ENCODE peak calls at places on chromosomes 6 and 20, in six cellular contexts. Y is A549, L is tibial nerve, M is small intestine, K is fibroblast of lung, U is heart right ventricle. J is an unnamed sample.
A peak's percentile ranks its signal among the peaks of the same experiment; 100 is the strongest.

GRCh38 chr6:124885171-124885570 is 77.1 kb upstream of the RNF217 start:
- DNase-seq in Y (no peak), M (no peak), L (no peak), U (no peak), K (no peak), J (no peak)

GRCh38 chr6:24856954-24857670 is 58.4 kb upstream of the ARMH2 start:
- DNase-seq in U (no peak), M (no peak), Y (no peak), L (no peak), K (no peak), J (no peak)

GRCh38 chr6:169975286-169975685 is 223.9 kb downstream of the ERMARD start:
- DNase-seq in K (no peak), Y (no peak), M (no peak), L (no peak), U (no peak), J (no peak)

GRCh38 chr6:96990462-96990861 is 65.9 kb downstream of the KLHL32 start:
- DNase-seq in M (no peak), L (no peak), U (no peak), Y (no peak), K (no peak), J (no peak)

GRCh38 chr6:22943331-22943730 is 374.0 kb downstream of the HDGFL1 start:
- DNase-seq in L (no peak), U (no peak), Y (no peak), M (no peak), K (peak; percentile 15), J (no peak)

GRCh38 chr20:57619053-57619831 is 984 bp downstream of the ZBP1 start:
- DNase-seq in K (no peak), M (peak; percentile 48), Y (no peak), L (no peak), U (no peak), J (peak; percentile 60)

GRCh38 chr20:24531626-24532419 is 62.4 kb downstream of the SYNDIG1 start:
- DNase-seq in Y (no peak), U (no peak), K (no peak), M (no peak), L (no peak), J (no peak)

GRCh38 chr6:36245572-36246031 is 24.3 kb upstream of the PNPLA1 start:
- DNase-seq in M (peak; percentile 49), K (no peak), U (no peak), Y (no peak), L (no peak), J (no peak)

GRCh38 chr20:1086273-1087213 is 31.9 kb upstream of the PSMF1 start:
- DNase-seq in Y (no peak), M (no peak), U (no peak), K (no peak), L (no peak), J (no peak)

GRCh38 chr6:137768935-137769334 is 98.1 kb upstream of the TNFAIP3 start:
- DNase-seq in U (no peak), M (no peak), K (no peak), L (no peak), Y (no peak), J (no peak)

GRCh38 chr6:137769797-137770362 is 97.2 kb upstream of the TNFAIP3 start:
- DNase-seq in M (no peak), L (no peak), U (no peak), Y (no peak), K (no peak), J (no peak)

GRCh38 chr6:137766596-137767370 is 100.3 kb upstream of the TNFAIP3 start:
- DNase-seq in Y (no peak), M (no peak), K (no peak), U (no peak), L (no peak), J (no peak)

GRCh38 chr6:137767931-137768690 is 98.9 kb upstream of the TNFAIP3 start:
- DNase-seq in Y (no peak), L (no peak), M (peak; percentile 30), K (peak; percentile 62), U (no peak), J (no peak)

DNA sequence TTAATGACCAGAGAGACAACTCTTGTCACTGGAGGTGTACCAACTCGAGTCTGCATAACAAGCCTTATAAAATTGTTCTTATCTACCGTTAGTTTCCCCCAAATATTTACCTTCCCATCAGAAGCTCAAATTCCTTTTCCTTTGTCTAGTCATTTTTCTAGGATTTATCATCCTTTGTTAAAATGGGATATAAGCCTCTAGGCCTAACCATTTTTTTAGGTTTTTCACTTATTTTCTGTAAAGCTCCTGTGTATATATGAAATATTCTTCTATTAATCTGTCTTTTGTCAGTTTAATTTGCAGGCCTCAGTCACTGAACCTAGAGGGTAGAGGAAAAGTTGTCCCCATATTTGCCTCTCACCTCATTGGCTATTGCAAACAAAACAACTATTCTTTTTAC is 99.6 kb upstream of the TNFAIP3 start:
- DNase-seq in K (no peak), L (no peak), U (no peak), M (no peak), Y (no peak), J (no peak)
- H3K27ac ChIP-seq in K (no peak overlapping the region), L (peak overlapping the region; percentile 0), U (no peak overlapping the region), M (peak overlapping the region; percentile 62), Y (no peak overlapping the region), J (no peak overlapping the region)

GRCh38 chr20:41047975-41048305 is 19.3 kb downstream of the TOP1 start:
- DNase-seq in L (no peak), Y (no peak), U (no peak), K (peak; percentile 51), M (peak; percentile 79), J (no peak)

GRCh38 chr20:41047279-41047974 is 18.8 kb downstream of the TOP1 start:
- DNase-seq in K (no peak), M (no peak), L (no peak), U (no peak), Y (no peak), J (no peak)

GRCh38 chr20:41049451-41049850 is 20.8 kb downstream of the TOP1 start:
- DNase-seq in M (no peak), L (no peak), Y (no peak), K (no peak), U (no peak), J (no peak)

GRCh38 chr20:41050361-41051019 is 21.9 kb downstream of the TOP1 start:
- DNase-seq in M (no peak), K (peak; percentile 49), Y (no peak), L (no peak), U (no peak), J (no peak)

GRCh38 chr20:41048475-41049242 is 20.0 kb downstream of the TOP1 start:
- DNase-seq in L (no peak), U (no peak), M (peak; percentile 77), K (no peak), Y (no peak), J (no peak)
- H3K4me3 ChIP-seq in L (peak overlapping the region; percentile 31), U (peak overlapping the region; percentile 32), M (peak overlapping the region; percentile 36), K (peak overlapping the region; percentile 62), Y (no peak overlapping the region), J (peak overlapping the region; percentile 21)

DNA sequence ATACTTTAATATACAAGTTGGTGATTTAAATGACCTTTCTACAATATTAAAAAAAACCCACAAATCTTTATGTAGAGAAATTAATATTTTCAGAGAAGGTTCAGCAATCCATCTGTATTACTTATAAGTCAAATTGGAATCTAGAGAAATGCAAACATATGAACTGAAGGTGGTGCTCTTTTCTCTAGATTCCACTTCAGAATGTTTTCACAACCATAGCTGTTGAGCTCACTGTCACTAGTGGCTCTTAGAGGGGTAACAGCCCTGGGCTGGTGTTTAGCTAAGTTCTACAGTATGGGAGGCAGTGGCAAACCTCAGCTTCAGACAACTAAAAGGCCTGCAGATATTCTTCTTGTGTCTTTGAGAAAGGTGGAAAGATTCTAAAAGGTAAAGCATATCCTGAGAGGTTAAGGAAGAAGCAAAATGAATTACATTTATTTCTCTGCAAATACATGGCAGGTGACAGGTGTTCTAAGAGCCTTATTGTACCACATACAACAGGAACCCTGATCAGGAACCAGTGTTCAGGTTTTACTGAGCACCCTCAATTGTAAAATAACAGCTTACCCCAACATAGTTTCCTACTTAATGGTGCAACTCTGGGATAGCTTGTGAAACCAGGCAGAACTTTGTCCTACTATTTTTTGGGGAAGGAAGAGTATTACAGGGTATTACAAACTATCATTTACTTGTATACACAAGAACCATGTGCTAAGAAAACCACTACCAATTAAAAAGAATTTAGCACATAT is 56.6 kb upstream of the SAMHD1 start:
- DNase-seq in Y (no peak), M (peak; percentile 29), U (no peak), L (no peak), K (peak; percentile 53), J (no peak)
- H3K27ac ChIP-seq in Y (no peak overlapping the region), M (peak overlapping the region; percentile 49), U (no peak overlapping the region), L (no peak overlapping the region), K (no peak overlapping the region), J (peak overlapping the region; percentile 29)

GRCh38 chr6:119142637-119143036 is 64.2 kb upstream of the FAM184A start:
- DNase-seq in L (no peak), Y (no peak), U (no peak), K (no peak), M (no peak), J (no peak)

GRCh38 chr6:119148102-119148824 is 69.8 kb upstream of the FAM184A start:
- DNase-seq in U (peak; percentile 50), M (peak; percentile 68), Y (peak; percentile 33), K (peak; percentile 92), L (peak; percentile 63), J (no peak)

GRCh38 chr6:119148825-119149525 is 70.5 kb upstream of the FAM184A start:
- DNase-seq in K (no peak), U (no peak), M (no peak), Y (no peak), L (no peak), J (no peak)

GRCh38 chr6:119145111-119145510 is 66.6 kb upstream of the FAM184A start:
- DNase-seq in Y (no peak), L (no peak), U (no peak), K (no peak), M (no peak), J (no peak)

DNA sequence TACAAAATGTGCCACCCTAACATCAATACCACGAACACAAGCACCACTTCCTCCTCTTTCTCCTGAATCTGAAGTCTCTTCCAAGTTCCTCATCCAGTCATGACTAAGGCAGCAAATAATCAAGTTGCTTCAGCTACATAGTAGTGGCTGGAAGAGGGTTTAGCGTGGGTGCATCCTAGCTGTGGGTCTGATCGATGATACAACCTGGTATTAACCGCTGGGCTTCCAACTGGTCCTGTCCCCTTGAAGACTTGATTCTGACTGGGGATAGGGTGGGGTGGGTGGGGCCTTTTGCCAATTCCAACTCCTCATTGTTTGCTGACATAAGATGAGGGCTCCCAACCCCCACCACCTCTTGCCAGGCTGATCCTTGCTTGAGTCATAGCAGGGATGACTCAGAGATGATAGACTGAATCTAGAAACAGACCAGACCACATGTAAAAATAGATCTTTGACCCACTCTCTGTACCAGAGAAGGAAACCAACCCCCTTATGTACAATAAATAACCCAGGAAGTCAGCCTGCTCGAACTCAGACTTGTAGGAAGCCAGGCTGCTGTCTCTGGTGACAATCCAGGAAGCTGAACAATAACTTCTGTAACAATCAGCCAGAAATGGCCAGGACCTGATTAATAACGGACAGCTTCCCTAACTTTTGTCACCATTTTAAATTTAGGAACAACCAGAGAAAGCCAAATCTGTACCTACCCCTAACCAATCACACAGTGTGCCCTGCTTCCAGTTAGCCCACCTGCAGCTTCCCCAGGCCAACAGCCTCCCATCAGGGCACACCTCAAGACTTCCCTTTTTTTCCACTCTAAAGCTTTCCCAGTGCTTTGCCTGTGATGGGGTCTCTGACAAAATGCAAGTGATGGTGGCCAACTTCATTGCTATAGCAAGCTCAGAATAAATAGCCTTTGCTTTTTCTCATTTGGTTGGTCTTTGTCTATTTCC is 68.9 kb upstream of the FAM184A start:
- DNase-seq in M (peak; percentile 87), L (peak; percentile 57), K (peak; percentile 98), U (peak; percentile 30), Y (peak; percentile 65), J (peak; percentile 80)
- H3K4me3 ChIP-seq in M (no peak overlapping the region), L (no peak overlapping the region), K (no peak overlapping the region), U (no peak overlapping the region), Y (peak overlapping the region; percentile 6), J (no peak overlapping the region)

J was measured in right atrium auricular region.